ENCODE peak calls at places on chromosomes 11 and 22, in six cellular contexts. Z is GM12878, I is body of pancreas, Q is neural crest cell, G is NB4, R is GM12865. H is an unnamed sample.

GRCh38 chr11:78177216-78177615 is 11.2 kb downstream of the KCTD21 start:
- DNase-seq in Z (no peak), G (no peak), I (no peak), R (no peak), Q (no peak), H (no peak)

GRCh38 chr11:111612211-111612610 is 10.0 kb downstream of the SIK2 start:
- DNase-seq in R (no peak), Z (no peak), Q (no peak), G (no peak), I (no peak), H (no peak)

GRCh38 chr11:119367661-119368120 is 13.8 kb downstream of the USP2 start:
- DNase-seq in G (peak), R (no peak), Z (no peak), I (no peak), Q (no peak), H (no peak)

GRCh38 chr11:9004310-9004945 is 627 bp upstream of the NRIP3 start:
- DNase-seq in Q (peak), I (no peak), Z (no peak), G (peak), R (no peak), H (no peak)

GRCh38 chr22:19875531-19876313 is 21.0 kb upstream of the GNB1L start:
- DNase-seq in G (no peak), I (peak), Z (no peak), Q (no peak), R (no peak), H (no peak)

GRCh38 chr22:37345863-37346514 is 63.7 kb downstream of the CYTH4 start:
- DNase-seq in G (no peak), I (no peak), Q (no peak), R (no peak), Z (no peak), H (no peak)

GRCh38 chr22:49983148-49984042 is 22.8 kb downstream of the PIM3 start:
- DNase-seq in I (peak), Q (no peak), R (no peak), G (no peak), Z (no peak), H (peak)

GRCh38 chr11:118572914-118573550 is 823 bp downstream of the ARCN1 start:
- DNase-seq in G (peak), Z (peak), Q (no peak), I (no peak), R (peak), H (peak)

GRCh38 chr11:93895106-93895862 is 44.9 kb upstream of the VSTM5 start:
- DNase-seq in Q (peak), R (peak), G (peak), I (peak), Z (no peak), H (peak)

GRCh38 chr11:5366856-5367255 is 15.5 kb downstream of the OR51B6 start:
- DNase-seq in I (no peak), G (no peak), Q (no peak), Z (no peak), R (no peak), H (no peak)

GRCh38 chr11:5368502-5369043 is 15.0 kb upstream of the OR51M1 start:
- DNase-seq in I (no peak), G (no peak), R (no peak), Z (no peak), Q (no peak), H (no peak)

GRCh38 chr11:5367461-5368074 is 16.0 kb upstream of the OR51M1 start:
- DNase-seq in G (no peak), Z (no peak), I (no peak), Q (no peak), R (no peak), H (no peak)

GRCh38 chr11:5364214-5364613 is 12.9 kb downstream of the OR51B6 start:
- DNase-seq in Q (no peak), Z (no peak), I (no peak), G (no peak), R (no peak), H (no peak)

GRCh38 chr11:5369793-5370192 is 13.8 kb upstream of the OR51M1 start:
- DNase-seq in Z (no peak), G (peak), Q (no peak), R (peak), I (no peak), H (peak)
- TF ChIP-seq CTCF in Z (peak), G (no peak), Q (peak), R (peak), I (no peak), H (peak)

GRCh38 chr11:36512016-36512415 is 1.9 kb upstream of the TRAF6 start:
- DNase-seq in Z (no peak), I (no peak), G (no peak), Q (no peak), R (no peak), H (no peak)

GRCh38 chr11:36509694-36510566 is at the start of gene TRAF6:
- DNase-seq in G (peak), I (peak), R (peak), Z (no peak), Q (peak), H (peak)

GRCh38 chr11:36508743-36509142 is 1.3 kb downstream of the TRAF6 start:
- DNase-seq in R (peak), I (no peak), G (no peak), Q (no peak), Z (no peak), H (no peak)

GRCh38 chr11:36509265-36509664 is 807 bp downstream of the TRAF6 start:
- DNase-seq in R (peak), Q (no peak), G (peak), Z (no peak), I (no peak), H (peak)

DNA sequence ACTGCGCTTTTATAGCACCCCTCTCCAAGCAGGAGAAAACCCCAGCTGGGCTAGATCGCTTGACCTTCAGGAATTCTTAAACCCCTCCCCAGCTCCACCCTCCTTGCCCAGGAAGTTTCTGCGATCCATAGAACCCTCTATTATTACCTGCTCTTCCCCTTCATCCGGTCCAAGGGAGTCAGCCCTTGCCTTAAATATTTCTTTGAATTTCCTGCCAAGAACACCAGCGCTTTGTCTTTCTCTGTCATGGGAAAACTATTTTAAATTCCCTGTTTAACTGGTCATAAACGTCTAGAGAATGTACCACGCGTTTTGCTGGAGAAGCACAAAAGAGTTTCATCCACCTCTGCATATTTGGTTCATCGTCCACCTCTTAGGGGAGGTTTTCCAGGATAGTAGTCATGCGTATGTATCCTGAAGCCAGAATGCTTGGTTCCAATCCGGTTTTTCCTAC is 522 bp upstream of the TRAF6 start:
- DNase-seq in Q (no peak), Z (no peak), I (no peak), G (no peak), R (no peak), H (peak)
- TF ChIP-seq CTCF in Q (no peak), Z (no peak), I (no peak), G (no peak), R (no peak), H (no peak)

GRCh38 chr22:22936915-22937656 is 49.5 kb downstream of the IGLL5 start:
- DNase-seq in I (no peak), Z (no peak), G (no peak), R (no peak), Q (no peak), H (no peak)

GRCh38 chr22:22935056-22935545 is 47.5 kb downstream of the IGLL5 start:
- DNase-seq in G (no peak), I (no peak), R (no peak), Z (no peak), Q (no peak), H (no peak)

GRCh38 chr22:22936190-22936914 is 48.7 kb downstream of the IGLL5 start:
- DNase-seq in R (no peak), Q (no peak), Z (no peak), G (no peak), I (no peak), H (no peak)

GRCh38 chr22:22934543-22935055 is 47.0 kb downstream of the IGLL5 start:
- DNase-seq in R (peak), G (no peak), I (no peak), Z (no peak), Q (no peak), H (no peak)

DNA sequence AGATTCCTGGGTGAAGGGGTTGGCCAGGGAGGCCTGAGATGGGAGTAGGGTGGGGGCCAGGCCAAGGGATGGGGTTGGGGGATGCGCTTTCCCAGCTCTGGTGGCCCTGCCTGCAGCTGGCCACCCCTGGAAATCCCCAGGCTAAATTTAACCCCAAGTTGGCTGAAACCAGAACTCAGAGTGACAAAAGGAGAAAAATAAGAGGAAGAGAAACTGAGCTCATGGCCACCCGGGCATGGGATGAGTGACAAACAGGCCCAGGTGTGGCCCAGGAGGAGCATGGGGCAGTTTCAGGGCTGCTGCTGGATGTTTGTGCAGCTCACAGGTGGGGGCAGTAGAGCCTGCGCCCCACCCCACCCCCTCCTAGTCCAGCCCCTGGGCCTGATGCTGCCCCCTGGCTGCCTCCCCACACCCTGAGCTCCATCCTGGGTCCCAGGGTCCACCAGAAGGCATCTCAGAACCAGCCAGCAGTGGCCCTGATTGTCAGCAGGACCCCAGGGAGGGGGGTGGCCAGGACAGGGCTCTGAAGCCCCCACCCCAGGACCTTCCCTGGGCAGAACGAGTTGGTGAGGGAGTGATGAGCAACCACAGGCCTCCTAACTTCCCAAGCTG is 48.0 kb downstream of the IGLL5 start:
- DNase-seq in G (peak), Z (peak), I (no peak), R (peak), Q (no peak), H (peak)
- TF ChIP-seq CTCF in G (no peak), Z (peak), I (no peak), R (peak), Q (no peak), H (no peak)

GRCh38 chr11:46693597-46694012 is 6.8 kb downstream of the ARHGAP1 start:
- DNase-seq in Q (no peak), I (no peak), G (no peak), R (no peak), Z (no peak), H (no peak)

GRCh38 chr11:46694607-46695006 is 5.8 kb downstream of the ARHGAP1 start:
- DNase-seq in G (no peak), Z (no peak), I (no peak), Q (no peak), R (no peak), H (no peak)

GRCh38 chr11:46690702-46691101 is 9.7 kb downstream of the ARHGAP1 start:
- DNase-seq in Q (no peak), I (no peak), R (no peak), Z (no peak), G (no peak), H (no peak)

GRCh38 chr11:46694095-46694494 is 6.3 kb downstream of the ARHGAP1 start:
- DNase-seq in R (no peak), Z (no peak), Q (no peak), I (no peak), G (no peak), H (no peak)

GRCh38 chr11:46692450-46692849 is 8.0 kb downstream of the ARHGAP1 start:
- DNase-seq in I (no peak), R (no peak), Z (no peak), Q (no peak), G (no peak), H (no peak)
- TF ChIP-seq CTCF in I (no peak), R (no peak), Z (no peak), Q (no peak), G (no peak), H (no peak)

GRCh38 chr11:116376054-116376453 is 396.7 kb downstream of the BUD13 start:
- DNase-seq in I (no peak), R (no peak), Z (no peak), G (no peak), Q (no peak), H (no peak)

GRCh38 chr11:116374085-116374484 is 398.7 kb downstream of the BUD13 start:
- DNase-seq in I (no peak), Q (no peak), Z (no peak), R (no peak), G (no peak), H (no peak)

GRCh38 chr11:116373545-116373944 is 399.2 kb downstream of the BUD13 start:
- DNase-seq in G (no peak), I (no peak), R (no peak), Q (no peak), Z (no peak), H (no peak)

GRCh38 chr11:116376547-116376946 is 396.2 kb downstream of the BUD13 start:
- DNase-seq in Q (no peak), R (no peak), I (no peak), G (no peak), Z (no peak), H (no peak)

GRCh38 chr11:116375221-116375620 is 397.6 kb downstream of the BUD13 start:
- DNase-seq in R (no peak), I (no peak), Q (no peak), G (no peak), Z (no peak), H (no peak)
- TF ChIP-seq CTCF in R (no peak), I (no peak), Q (no peak), G (no peak), Z (no peak), H (no peak)

GRCh38 chr11:36492724-36493304 is 17.3 kb downstream of the TRAF6 start:
- DNase-seq in Q (peak), Z (no peak), I (no peak), R (peak), G (peak), H (peak)
- TF ChIP-seq CTCF in Q (peak), Z (peak), I (peak), R (peak), G (peak), H (peak)

GRCh38 chr11:125679397-125679796 is 1.2 kb downstream of the ACRV1 start:
- DNase-seq in Q (no peak), R (no peak), I (no peak), Z (no peak), G (no peak), H (no peak)
- TF ChIP-seq CTCF in Q (peak), R (no peak), I (no peak), Z (no peak), G (no peak), H (no peak)

GRCh38 chr11:67641302-67642147 is 2.0 kb upstream of the TBX10 start:
- DNase-seq in R (no peak), Q (no peak), Z (no peak), G (no peak), I (no peak), H (no peak)
- TF ChIP-seq CTCF in R (no peak), Q (no peak), Z (no peak), G (no peak), I (no peak), H (no peak)